ENCODE peak calls at places on chromosome 18, in ten cellular contexts. One of them, this sample, is unnamed.

GRCh38 chr18:45628979-45629958 is 14.0 kb downstream of the SLC14A2 start:
- DNase-seq in CD8-positive, alpha-beta T cell: no peak
- DNase-seq in cardiac fibroblast: peak
- DNase-seq in HS-5: no peak
- DNase-seq in iPS-NIHi11: no peak
- DNase-seq in globus pallidus: no peak
- DNase-seq in activated T-helper 1 cell treated with anti-CD3 and anti-CD28 coated beads, Interleukin-2, amount 50 U/mL, for 16 hours: no peak
- DNase-seq in NCI-H510A treated with DMSO at 0.1 percent for 48 hours: no peak
- DNase-seq in RCC 7860: no peak
- DNase-seq in hippocampal formation: no peak
- DNase-seq in this sample: no peak

GRCh38 chr18:44777429-44778192 is 96.9 kb downstream of the SETBP1 start:
- DNase-seq in HS-5: no peak
- DNase-seq in NCI-H510A treated with DMSO at 0.1 percent for 48 hours: no peak
- DNase-seq in iPS-NIHi11: no peak
- DNase-seq in hippocampal formation: no peak
- DNase-seq in activated T-helper 1 cell treated with anti-CD3 and anti-CD28 coated beads, Interleukin-2, amount 50 U/mL, for 16 hours: no peak
- DNase-seq in CD8-positive, alpha-beta T cell: no peak
- DNase-seq in globus pallidus: no peak
- DNase-seq in RCC 7860: no peak
- DNase-seq in cardiac fibroblast: no peak
- DNase-seq in this sample: no peak

GRCh38 chr18:9386872-9387271 is 52.3 kb downstream of the TWSG1 start:
- DNase-seq in cardiac fibroblast: no peak
- DNase-seq in globus pallidus: no peak
- DNase-seq in activated T-helper 1 cell treated with anti-CD3 and anti-CD28 coated beads, Interleukin-2, amount 50 U/mL, for 16 hours: no peak
- DNase-seq in iPS-NIHi11: no peak
- DNase-seq in RCC 7860: no peak
- DNase-seq in NCI-H510A treated with DMSO at 0.1 percent for 48 hours: no peak
- DNase-seq in hippocampal formation: no peak
- DNase-seq in HS-5: no peak
- DNase-seq in CD8-positive, alpha-beta T cell: no peak
- DNase-seq in this sample: no peak

GRCh38 chr18:48824231-48824970 is 126.4 kb downstream of the SMAD7 start:
- DNase-seq in cardiac fibroblast: no peak
- DNase-seq in activated T-helper 1 cell treated with anti-CD3 and anti-CD28 coated beads, Interleukin-2, amount 50 U/mL, for 16 hours: no peak
- DNase-seq in HS-5: no peak
- DNase-seq in iPS-NIHi11: no peak
- DNase-seq in RCC 7860: no peak
- DNase-seq in NCI-H510A treated with DMSO at 0.1 percent for 48 hours: no peak
- DNase-seq in CD8-positive, alpha-beta T cell: no peak
- DNase-seq in hippocampal formation: no peak
- DNase-seq in globus pallidus: no peak
- DNase-seq in this sample: no peak

GRCh38 chr18:2805970-2806943 is 40.5 kb upstream of the EMILIN2 start:
- DNase-seq in iPS-NIHi11: no peak
- DNase-seq in HS-5: no peak
- DNase-seq in activated T-helper 1 cell treated with anti-CD3 and anti-CD28 coated beads, Interleukin-2, amount 50 U/mL, for 16 hours: no peak
- DNase-seq in cardiac fibroblast: peak
- DNase-seq in hippocampal formation: no peak
- DNase-seq in RCC 7860: no peak
- DNase-seq in CD8-positive, alpha-beta T cell: no peak
- DNase-seq in globus pallidus: no peak
- DNase-seq in NCI-H510A treated with DMSO at 0.1 percent for 48 hours: no peak
- DNase-seq in this sample: no peak

GRCh38 chr18:40672590-40672989 is 1282.4 kb upstream of the PIK3C3 start:
- DNase-seq in cardiac fibroblast: no peak
- DNase-seq in globus pallidus: no peak
- DNase-seq in HS-5: no peak
- DNase-seq in CD8-positive, alpha-beta T cell: no peak
- DNase-seq in NCI-H510A treated with DMSO at 0.1 percent for 48 hours: no peak
- DNase-seq in activated T-helper 1 cell treated with anti-CD3 and anti-CD28 coated beads, Interleukin-2, amount 50 U/mL, for 16 hours: no peak
- DNase-seq in iPS-NIHi11: peak
- DNase-seq in RCC 7860: no peak
- DNase-seq in hippocampal formation: no peak
- DNase-seq in this sample: no peak

GRCh38 chr18:11025671-11026070 is 123.7 kb downstream of the PIEZO2 start:
- DNase-seq in CD8-positive, alpha-beta T cell: no peak
- DNase-seq in hippocampal formation: no peak
- DNase-seq in cardiac fibroblast: no peak
- DNase-seq in globus pallidus: no peak
- DNase-seq in RCC 7860: no peak
- DNase-seq in iPS-NIHi11: no peak
- DNase-seq in activated T-helper 1 cell treated with anti-CD3 and anti-CD28 coated beads, Interleukin-2, amount 50 U/mL, for 16 hours: no peak
- DNase-seq in HS-5: no peak
- DNase-seq in NCI-H510A treated with DMSO at 0.1 percent for 48 hours: no peak
- DNase-seq in this sample: no peak

GRCh38 chr18:77101410-77102245 is 31.0 kb downstream of the MBP start:
- DNase-seq in hippocampal formation: no peak
- DNase-seq in globus pallidus: no peak
- DNase-seq in NCI-H510A treated with DMSO at 0.1 percent for 48 hours: no peak
- DNase-seq in CD8-positive, alpha-beta T cell: peak
- DNase-seq in iPS-NIHi11: peak
- DNase-seq in RCC 7860: peak
- DNase-seq in cardiac fibroblast: peak
- DNase-seq in activated T-helper 1 cell treated with anti-CD3 and anti-CD28 coated beads, Interleukin-2, amount 50 U/mL, for 16 hours: peak
- DNase-seq in HS-5: peak
- DNase-seq in this sample: peak

GRCh38 chr18:58067611-58068010 is 23.6 kb downstream of the NEDD4L start:
- DNase-seq in HS-5: no peak
- DNase-seq in hippocampal formation: no peak
- DNase-seq in RCC 7860: no peak
- DNase-seq in globus pallidus: no peak
- DNase-seq in NCI-H510A treated with DMSO at 0.1 percent for 48 hours: no peak
- DNase-seq in CD8-positive, alpha-beta T cell: no peak
- DNase-seq in activated T-helper 1 cell treated with anti-CD3 and anti-CD28 coated beads, Interleukin-2, amount 50 U/mL, for 16 hours: no peak
- DNase-seq in iPS-NIHi11: no peak
- DNase-seq in cardiac fibroblast: no peak
- DNase-seq in this sample: no peak

GRCh38 chr18:11664286-11664685 is 24.8 kb upstream of the GNAL start:
- DNase-seq in iPS-NIHi11: no peak
- DNase-seq in HS-5: no peak
- DNase-seq in globus pallidus: no peak
- DNase-seq in hippocampal formation: no peak
- DNase-seq in NCI-H510A treated with DMSO at 0.1 percent for 48 hours: no peak
- DNase-seq in RCC 7860: no peak
- DNase-seq in activated T-helper 1 cell treated with anti-CD3 and anti-CD28 coated beads, Interleukin-2, amount 50 U/mL, for 16 hours: no peak
- DNase-seq in cardiac fibroblast: no peak
- DNase-seq in CD8-positive, alpha-beta T cell: no peak
- DNase-seq in this sample: no peak

GRCh38 chr18:70535041-70535440 is 246.2 kb downstream of the SOCS6 start:
- DNase-seq in RCC 7860: no peak
- DNase-seq in cardiac fibroblast: no peak
- DNase-seq in globus pallidus: no peak
- DNase-seq in hippocampal formation: no peak
- DNase-seq in CD8-positive, alpha-beta T cell: no peak
- DNase-seq in NCI-H510A treated with DMSO at 0.1 percent for 48 hours: no peak
- DNase-seq in activated T-helper 1 cell treated with anti-CD3 and anti-CD28 coated beads, Interleukin-2, amount 50 U/mL, for 16 hours: no peak
- DNase-seq in iPS-NIHi11: no peak
- DNase-seq in HS-5: no peak
- DNase-seq in this sample: no peak

This sample was measured in aorta.